ENCODE peak calls at places on chromosomes 5 and 9, in nine cellular contexts. H is cardiac muscle cell, V is hepatocyte, N is endothelial cell of umbilical vein, B is ovary, P is heart right ventricle, F is left ventricle myocardium inferior, U is adrenal gland, J is colonic mucosa. I is an unnamed sample.

GRCh38 chr5:146390469-146390868 is 51.8 kb downstream of the POU4F3 start:
- DNase-seq in H (no peak), F (no peak), J (no peak), N (no peak), V (no peak), B (no peak), U (no peak), P (no peak), I (no peak)

GRCh38 chr5:168039485-168040005 is 251.9 kb upstream of the WWC1 start:
- DNase-seq in F (no peak), U (no peak), N (no peak), P (no peak), B (no peak), H (no peak), J (no peak), V (no peak), I (no peak)

GRCh38 chr9:84955155-84955554 is 285.6 kb downstream of the NTRK2 start:
- DNase-seq in H (no peak), B (no peak), P (no peak), J (no peak), F (no peak), U (no peak), N (no peak), V (no peak), I (no peak)

GRCh38 chr9:128819716-128820664 is 1.7 kb downstream of the ENDOG start:
- DNase-seq in J (peak; percentile 44), V (peak; percentile 64), N (no peak), F (peak; percentile 64), P (peak; percentile 72), U (no peak), B (peak; percentile 65), H (peak; percentile 22), I (peak; percentile 17)

GRCh38 chr9:133583586-133583985 is 25.6 kb downstream of the FAM163B start:
- DNase-seq in J (no peak), F (peak; percentile 91), N (no peak), P (peak; percentile 68), H (no peak), V (no peak), U (no peak), B (no peak), I (no peak)

GRCh38 chr5:137564475-137564961 is 65.4 kb upstream of the SPOCK1 start:
- DNase-seq in P (no peak), J (no peak), V (no peak), B (no peak), U (no peak), H (no peak), F (no peak), N (no peak), I (no peak)

GRCh38 chr5:96661841-96662724 is at the start of gene CAST:
- DNase-seq in J (peak; percentile 93), H (peak; percentile 94), B (peak; percentile 82), N (peak; percentile 88), P (peak; percentile 92), F (peak; percentile 94), V (peak; percentile 87), U (peak; percentile 97), I (peak; percentile 81)

GRCh38 chr9:36125062-36125855 is 11.3 kb upstream of the GLIPR2 start:
- DNase-seq in P (no peak), J (peak; percentile 54), V (no peak), B (no peak), F (no peak), U (no peak), H (no peak), N (no peak), I (no peak)

GRCh38 chr9:61674882-61675281 is 485.0 kb downstream of the SPATA31A7 start:
- DNase-seq in J (no peak), U (no peak), F (no peak), V (no peak), B (no peak), P (no peak), H (no peak), N (no peak), I (no peak)

GRCh38 chr9:132628746-132629145 is 41.0 kb downstream of the DDX31 start:
- DNase-seq in F (no peak), V (no peak), H (no peak), B (no peak), N (no peak), J (no peak), P (no peak), U (no peak), I (no peak)

GRCh38 chr9:108521063-108521462 is 334.7 kb downstream of the ACTL7B start:
- DNase-seq in U (no peak), B (no peak), F (no peak), N (no peak), V (no peak), J (no peak), H (no peak), P (no peak), I (peak; percentile 48)

GRCh38 chr5:40570408-40571129 is 109.1 kb upstream of the PTGER4 start:
- DNase-seq in J (no peak), H (no peak), U (no peak), F (no peak), P (no peak), N (peak; percentile 73), B (no peak), V (no peak), I (no peak)

GRCh38 chr9:133597316-133597957 is 11.8 kb downstream of the FAM163B start:
- DNase-seq in B (no peak), V (no peak), H (no peak), U (no peak), F (no peak), P (no peak), N (no peak), J (no peak), I (no peak)

GRCh38 chr9:72586388-72587160 is 65.2 kb downstream of the TMC1 start:
- DNase-seq in U (peak; percentile 29), H (no peak), V (peak; percentile 32), B (no peak), P (no peak), N (peak; percentile 42), F (no peak), J (peak; percentile 41), I (peak; percentile 84)

GRCh38 chr9:111662851-111663823 is 1.7 kb downstream of the GNG10 start:
- DNase-seq in B (no peak), U (no peak), J (no peak), P (no peak), N (no peak), F (no peak), V (peak; percentile 37), H (no peak), I (peak; percentile 35)

GRCh38 chr9:133605856-133606721 is 3.1 kb downstream of the FAM163B start:
- DNase-seq in V (no peak), H (no peak), F (no peak), N (no peak), J (no peak), P (no peak), U (no peak), B (no peak), I (no peak)

GRCh38 chr5:61048534-61048933 is 103.5 kb downstream of the NDUFAF2 start:
- DNase-seq in U (no peak), J (no peak), N (peak; percentile 24), B (no peak), P (no peak), F (no peak), H (no peak), V (no peak), I (peak; percentile 90)

GRCh38 chr9:86079421-86080111 is 19.8 kb downstream of the GOLM1 start:
- DNase-seq in P (no peak), H (no peak), N (no peak), B (no peak), V (no peak), F (no peak), J (no peak), U (no peak), I (peak; percentile 83)

GRCh38 chr9:122218885-122219855 is 9.6 kb downstream of the LHX6 start:
- DNase-seq in J (no peak), B (no peak), H (peak; percentile 34), F (no peak), U (no peak), P (no peak), V (no peak), N (no peak), I (no peak)

GRCh38 chr9:122218070-122218884 is 10.5 kb downstream of the LHX6 start:
- DNase-seq in J (no peak), P (no peak), F (no peak), H (no peak), V (no peak), U (no peak), B (no peak), N (no peak), I (no peak)

GRCh38 chr9:122216138-122216797 is 12.5 kb downstream of the LHX6 start:
- DNase-seq in B (no peak), J (no peak), H (no peak), N (no peak), F (no peak), U (no peak), V (no peak), P (no peak), I (no peak)

GRCh38 chr9:122216798-122217418 is 11.8 kb downstream of the LHX6 start:
- DNase-seq in B (no peak), J (no peak), P (no peak), N (no peak), V (no peak), F (no peak), H (no peak), U (no peak), I (no peak)

DNA sequence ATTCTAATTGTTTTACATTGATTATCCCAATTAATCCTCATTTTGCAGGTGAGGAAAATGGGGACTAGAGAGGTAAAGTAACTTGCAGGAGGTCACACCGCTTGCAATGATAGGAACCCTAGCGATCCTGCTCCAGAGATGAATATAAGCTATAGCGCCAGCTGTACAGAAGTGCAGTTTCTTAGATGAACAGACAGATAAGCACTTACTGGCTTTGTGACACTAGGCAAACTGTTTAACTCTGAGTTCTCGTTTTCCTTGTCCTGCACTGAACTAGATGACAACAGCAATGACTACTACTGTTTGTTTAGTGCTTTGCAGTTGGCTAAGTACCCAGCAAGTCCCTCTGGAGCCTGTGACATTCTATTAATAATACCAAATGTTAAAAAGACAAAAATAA is 11.1 kb downstream of the LHX6 start:
- DNase-seq in H (no peak), B (no peak), N (no peak), F (no peak), J (no peak), P (no peak), V (no peak), U (no peak), I (no peak)
- TF ChIP-seq CTCF in H (no peak), B (no peak), N (no peak), F (no peak), J (no peak), P (no peak), V (no peak), U (no peak), I (no peak)

GRCh38 chr5:85681871-85682270 is 935.9 kb upstream of the COX7C start:
- DNase-seq in N (no peak), U (no peak), V (no peak), F (no peak), J (no peak), P (no peak), B (no peak), H (no peak), I (no peak)
- H3K4me1 ChIP-seq in N (no peaks in the 10 kb centered on the region), U (no peaks in the 10 kb centered on the region), V (no peaks in the 10 kb centered on the region), F (no peaks in the 10 kb centered on the region), J (no peaks in the 10 kb centered on the region), P (no peaks in the 10 kb centered on the region), B (no peaks in the 10 kb centered on the region), H (no peaks in the 10 kb centered on the region), I (no peaks in the 10 kb centered on the region)

GRCh38 chr9:122220673-122221222 is 8.0 kb downstream of the LHX6 start:
- DNase-seq in J (no peak), U (no peak), N (no peak), F (no peak), B (no peak), P (no peak), V (no peak), H (no peak), I (no peak)
- H3K27me3 ChIP-seq in J (peaks cover 85% of the 10 kb centered on the region), U (peaks cover 90% of the 10 kb centered on the region), N (peaks cover 27% of the 10 kb centered on the region), F (peaks cover 100% of the 10 kb centered on the region), B (no peaks in the 10 kb centered on the region), P (peaks cover 100% of the 10 kb centered on the region), V (peaks cover 100% of the 10 kb centered on the region), H (peaks cover 100% of the 10 kb centered on the region), I (peaks cover 100% of the 10 kb centered on the region)

GRCh38 chr5:173581408-173582197 is 34.8 kb downstream of the BOD1 start:
- DNase-seq in J (peak; percentile 44), N (peak; percentile 33), U (no peak), H (peak; percentile 69), B (no peak), P (no peak), F (no peak), V (peak; percentile 51), I (no peak)
- TF ChIP-seq CTCF in J (peak; percentile 60), N (peak; percentile 87), U (peak; percentile 23), H (peak; percentile 90), B (no peak), P (peak; percentile 68), F (peak; percentile 76), V (peak; percentile 67), I (peak; percentile 70)

I was measured in foreskin keratinocyte.